ENCODE peak calls at places on chromosomes 3 and 15, in nine cellular contexts. G is RWPE2, B is adipocyte, L is endothelial cell of umbilical vein, N is Caco-2, Z is endodermal cell, D is body of pancreas, Q is tibial artery, W is hepatocyte. C is an unnamed sample. For H3K9me3, H3K27me3 and H3K4me1, the result is how much of the 10 kb centered on the place peaks cover.

GRCh38 chr3:47870156-47870555 is 67.2 kb downstream of the DHX30 start:
- DNase-seq in G (no peak), B (no peak), L (no peak), N (no peak), Z (peak), D (no peak), Q (no peak), W (no peak), C (no peak)

GRCh38 chr3:46506526-46506925 is 8.8 kb downstream of the RTP3 start:
- DNase-seq in G (no peak), B (no peak), L (no peak), N (no peak), Z (no peak), D (no peak), Q (no peak), W (no peak), C (no peak)

GRCh38 chr3:52704611-52705437 is 767 bp downstream of the GLT8D1 start:
- DNase-seq in G (no peak), B (peak), L (peak), N (peak), Z (peak), D (peak), Q (peak), W (peak), C (no peak)

GRCh38 chr3:184734903-184735630 is 23.2 kb upstream of the MAGEF1 start:
- DNase-seq in G (peak), B (no peak), L (no peak), N (no peak), Z (peak), D (no peak), Q (peak), W (no peak), C (no peak)

GRCh38 chr3:11845661-11846060 is 1.0 kb downstream of the TAMM41 start:
- DNase-seq in G (no peak), B (no peak), L (no peak), N (no peak), Z (no peak), D (no peak), Q (no peak), W (peak), C (no peak)

GRCh38 chr3:133494469-133494868 is 79.0 kb upstream of the CDV3 start:
- DNase-seq in G (no peak), B (no peak), L (no peak), N (peak), Z (peak), D (peak), Q (no peak), W (no peak), C (no peak)

GRCh38 chr3:66863205-66864135 is 134.6 kb upstream of the KBTBD8 start:
- DNase-seq in G (no peak), B (no peak), L (no peak), N (no peak), Z (no peak), D (no peak), Q (no peak), W (no peak), C (no peak)

GRCh38 chr3:16331319-16331883 is 66.4 kb downstream of the OXNAD1 start:
- DNase-seq in G (no peak), B (no peak), L (no peak), N (no peak), Z (no peak), D (no peak), Q (no peak), W (no peak), C (no peak)

GRCh38 chr3:50665603-50666115 is 9.1 kb upstream of the DOCK3 start:
- DNase-seq in G (no peak), B (no peak), L (no peak), N (no peak), Z (peak), D (no peak), Q (peak), W (no peak), C (no peak)

DNA sequence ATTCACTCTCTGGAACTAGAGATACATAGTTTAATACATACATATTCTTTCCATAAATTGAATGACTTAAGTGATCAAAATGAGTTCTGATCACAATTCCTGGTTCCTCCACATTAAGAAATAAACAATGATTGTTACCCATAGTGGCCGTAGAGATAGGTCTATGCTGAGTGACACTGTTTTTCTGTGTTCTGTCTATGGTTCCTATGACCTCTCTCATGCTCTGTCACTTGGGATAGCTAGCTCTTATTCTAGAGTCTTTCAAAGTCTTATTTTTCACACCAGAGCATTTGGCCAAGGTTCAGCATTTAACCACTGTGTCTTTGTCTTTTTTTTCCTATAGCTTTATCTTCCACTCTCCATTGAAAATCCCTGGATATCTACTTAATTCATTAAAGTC is 132.4 kb downstream of the GOLGA6L6 start:
- DNase-seq in G (no peak), B (no peak), L (no peak), N (no peak), Z (no peak), D (no peak), Q (no peak), W (no peak), C (no peak)
- H3K9me3 ChIP-seq in G (under half), B (under half), L (under half), N (under half), Z (half or more), D (under half), Q (under half), W (under half), C (under half)

GRCh38 chr3:179771797-179772196 is 119.0 kb downstream of the USP13 start:
- DNase-seq in G (no peak), B (no peak), L (no peak), N (no peak), Z (no peak), D (no peak), Q (no peak), W (no peak), C (no peak)

GRCh38 chr3:179769411-179770247 is 116.8 kb downstream of the USP13 start:
- DNase-seq in G (no peak), B (no peak), L (peak), N (no peak), Z (no peak), D (peak), Q (no peak), W (no peak), C (no peak)

GRCh38 chr3:179772297-179772696 is 119.5 kb downstream of the USP13 start:
- DNase-seq in G (no peak), B (no peak), L (no peak), N (no peak), Z (peak), D (no peak), Q (no peak), W (no peak), C (no peak)

DNA sequence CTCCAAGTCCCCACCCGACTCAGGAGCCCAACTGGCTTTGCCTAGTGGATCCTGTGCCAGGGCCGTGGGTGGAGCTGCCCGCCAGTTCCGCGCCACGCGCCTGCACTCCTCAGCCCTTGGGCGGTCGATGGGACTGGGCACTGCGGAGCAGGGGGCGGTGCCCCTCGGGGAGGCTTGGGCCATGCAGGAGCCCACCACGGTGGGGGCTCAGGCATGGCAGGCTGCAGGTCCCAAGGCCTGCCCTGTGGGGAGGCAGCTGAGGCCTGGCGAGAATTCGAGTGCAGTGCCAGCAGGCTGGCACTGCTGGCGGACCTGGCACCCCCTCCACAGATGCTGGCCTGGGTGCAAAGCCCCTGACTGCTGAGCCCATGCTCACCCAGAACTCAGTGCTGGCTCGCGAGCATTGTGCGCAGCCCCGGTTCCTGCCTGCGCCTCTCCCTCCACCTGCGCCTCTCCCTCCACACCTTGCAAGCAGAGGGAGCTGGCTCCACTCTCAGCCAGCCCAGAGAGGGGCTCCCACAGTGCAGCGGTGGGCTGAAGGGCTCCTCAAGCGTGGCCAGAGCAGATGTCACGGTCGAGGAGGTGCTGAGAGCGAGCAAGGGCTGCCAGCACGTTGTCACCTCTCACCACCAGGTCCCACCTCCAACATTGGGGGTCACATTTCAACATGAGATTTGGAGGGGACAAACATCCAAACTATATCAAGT is 122.7 kb downstream of the USP13 start:
- DNase-seq in G (no peak), B (no peak), L (no peak), N (no peak), Z (no peak), D (no peak), Q (no peak), W (no peak), C (no peak)
- H3K27me3 ChIP-seq in G (under half), B (under half), L (under half), N (under half), Z (under half), D (under half), Q (under half), W (under half), C (under half)

GRCh38 chr3:21618695-21619094 is 132.3 kb downstream of the ZNF385D start:
- DNase-seq in G (no peak), B (no peak), L (no peak), N (no peak), Z (no peak), D (no peak), Q (no peak), W (no peak), C (no peak)
- H3K4me1 ChIP-seq in G (under half), B (under half), L (under half), N (under half), Z (under half), D (under half), Q (under half), W (under half), C (under half)

GRCh38 chr3:177914224-177914623 is 622.0 kb upstream of the KCNMB2 start:
- DNase-seq in G (no peak), B (no peak), L (no peak), N (no peak), Z (no peak), D (no peak), Q (no peak), W (no peak), C (no peak)
- H3K9me3 ChIP-seq in G (under half), B (under half), L (under half), N (under half), Z (under half), D (under half), Q (under half), W (under half), C (under half)

DNA sequence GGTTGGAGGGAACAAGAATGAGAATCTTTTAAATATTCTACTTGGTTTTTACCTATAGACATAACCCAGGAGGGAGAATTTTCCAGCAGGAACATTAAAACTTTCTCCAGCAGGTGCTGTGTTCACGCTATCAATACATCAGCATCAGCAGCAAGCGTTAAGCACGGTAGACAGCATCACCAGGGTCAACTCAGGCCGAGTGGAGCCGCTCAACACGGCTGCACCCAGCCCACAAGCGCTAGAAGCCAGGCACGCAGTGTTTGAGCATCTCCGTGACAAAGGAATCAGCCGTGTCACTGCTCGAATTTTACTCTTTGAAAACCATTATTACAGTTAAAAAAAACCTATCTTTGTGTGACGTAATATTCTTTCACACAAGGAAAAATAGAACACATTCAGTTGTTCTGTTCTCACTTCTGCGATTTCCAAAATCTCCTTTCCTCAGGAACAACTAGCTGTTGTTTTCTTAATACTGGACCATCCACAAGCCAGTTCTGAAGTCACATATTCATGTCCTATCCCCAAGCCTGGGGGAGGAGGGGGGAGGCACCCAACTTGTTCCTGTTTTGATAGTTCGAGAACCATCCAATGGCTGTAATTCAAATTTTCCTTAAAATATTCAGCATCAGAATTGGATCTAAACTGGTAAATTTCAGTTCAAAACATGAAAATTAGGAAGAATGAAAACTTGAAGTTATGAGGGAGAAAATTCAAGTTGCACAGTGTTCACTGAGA is 77.9 kb downstream of the ADAMTS17 start:
- DNase-seq in G (no peak), B (no peak), L (no peak), N (no peak), Z (no peak), D (no peak), Q (no peak), W (no peak), C (no peak)
- H3K27me3 ChIP-seq in G (under half), B (under half), L (under half), N (under half), Z (under half), D (under half), Q (under half), W (under half), C (under half)

GRCh38 chr15:98722209-98722608 is 73.9 kb downstream of the IGF1R start:
- DNase-seq in G (no peak), B (no peak), L (no peak), N (no peak), Z (no peak), D (no peak), Q (no peak), W (no peak), C (no peak)
- H3K4me1 ChIP-seq in G (under half), B (under half), L (under half), N (half or more), Z (under half), D (under half), Q (half or more), W (under half), C (under half)